ENCODE peak calls at places on chromosome 5, in five cellular contexts. H, N, R, J and Q are unnamed samples.
A peak's percentile ranks its signal among the peaks of the same experiment; 100 is the strongest.

GRCh38 chr5:128143911-128144310 is 60.3 kb downstream of the SLC12A2 start:
- DNase-seq in N (no peak), R (no peak), H (no peak), J (no peak), Q (no peak)

GRCh38 chr5:145829708-145830361 is 5.3 kb downstream of the PRELID2 start:
- DNase-seq in N (no peak), J (no peak), H (no peak), R (no peak), Q (no peak)

GRCh38 chr5:102807878-102808502 is 52.9 kb downstream of the PAM start:
- DNase-seq in J (no peak), H (no peak), R (no peak), N (no peak), Q (peak; percentile 37)

GRCh38 chr5:176875014-176875550 is 24.1 kb downstream of the HK3 start:
- DNase-seq in H (no peak), N (no peak), J (no peak), R (no peak), Q (no peak)

GRCh38 chr5:14342306-14342705 is 199.2 kb downstream of the TRIO start:
- DNase-seq in N (no peak), H (no peak), J (no peak), R (peak; percentile 26), Q (no peak)

GRCh38 chr5:170861855-170862766 is at the start of gene RANBP17:
- DNase-seq in J (no peak), H (no peak), N (peak; percentile 89), R (peak; percentile 60), Q (no peak)

GRCh38 chr5:165202144-165202910 is 1696.9 kb downstream of the MAT2B start:
- DNase-seq in J (no peak), H (no peak), N (no peak), R (no peak), Q (no peak)

GRCh38 chr5:86526811-86527348 is 90.9 kb upstream of the COX7C start:
- DNase-seq in R (no peak), J (no peak), H (no peak), N (no peak), Q (no peak)

GRCh38 chr5:134873494-134873893 is 677 bp upstream of the TXNDC15 start:
- DNase-seq in H (no peak), R (no peak), J (no peak), N (no peak), Q (no peak)

GRCh38 chr5:16260000-16260399 is 80.4 kb upstream of the MARCHF11 start:
- DNase-seq in R (no peak), N (no peak), H (no peak), J (no peak), Q (no peak)

GRCh38 chr5:142319560-142320426 is 5.0 kb downstream of the SPRY4 start:
- DNase-seq in R (no peak), H (no peak), N (peak; percentile 58), J (no peak), Q (no peak)

GRCh38 chr5:148998174-148998797 is 64.6 kb downstream of the SH3TC2 start:
- DNase-seq in R (no peak), N (peak; percentile 85), J (peak; percentile 55), H (no peak), Q (no peak)

GRCh38 chr5:132496631-132497487 is 6.3 kb upstream of the IRF1 start:
- DNase-seq in N (peak; percentile 93), R (peak; percentile 93), J (peak; percentile 75), H (peak; percentile 67), Q (no peak)

GRCh38 chr5:23169660-23170416 is 316.7 kb upstream of the CDH12 start:
- DNase-seq in H (no peak), J (no peak), N (no peak), R (no peak), Q (no peak)

GRCh38 chr5:96214442-96215197 is 218.4 kb downstream of the PCSK1 start:
- DNase-seq in J (no peak), R (no peak), H (no peak), N (peak; percentile 25), Q (peak; percentile 71)

GRCh38 chr5:169650701-169651331 is 13.7 kb downstream of the DOCK2 start:
- DNase-seq in J (peak; percentile 70), R (no peak), N (peak; percentile 31), H (peak; percentile 26), Q (no peak)

GRCh38 chr5:124754206-124754927 is 7.9 kb upstream of the ZNF608 start:
- DNase-seq in N (no peak), J (no peak), R (no peak), H (no peak), Q (no peak)

GRCh38 chr5:74581988-74582365 is 58.6 kb downstream of the ENC1 start:
- DNase-seq in H (no peak), J (no peak), R (no peak), N (no peak), Q (no peak)

GRCh38 chr5:1652873-1653707 is 129.3 kb upstream of the LPCAT1 start:
- DNase-seq in J (no peak), R (no peak), H (no peak), N (no peak), Q (no peak)
- H3K4me3 ChIP-seq in J (no peak overlapping the region), R (no peak overlapping the region), H (no peak overlapping the region), N (no peak overlapping the region), Q (no peak overlapping the region)

GRCh38 chr5:138632900-138633489 is 57.8 kb upstream of the HSPA9 start:
- DNase-seq in H (peak; percentile 39), R (peak; percentile 52), J (no peak), N (peak; percentile 68), Q (peak; percentile 20)
- H3K4me3 ChIP-seq in H (no peak overlapping the region), R (no peak overlapping the region), J (no peak overlapping the region), N (no peak overlapping the region), Q (no peak overlapping the region)

GRCh38 chr5:36242534-36243144 is 914 bp upstream of the NADK2 start:
- DNase-seq in H (no peak), J (no peak), R (no peak), N (no peak), Q (no peak)
- H3K4me3 ChIP-seq in H (peak overlapping the region; percentile 73), J (peak overlapping the region; percentile 59), R (peak overlapping the region; percentile 91), N (peak overlapping the region; percentile 93), Q (peak overlapping the region; percentile 86)

GRCh38 chr5:63049935-63050334 is 471.3 kb downstream of the LRRC70 start:
- DNase-seq in R (no peak), J (no peak), N (no peak), H (no peak), Q (no peak)

GRCh38 chr5:63050916-63051315 is 472.3 kb downstream of the LRRC70 start:
- DNase-seq in R (no peak), N (no peak), J (no peak), H (no peak), Q (no peak)

GRCh38 chr5:63053019-63053638 is 474.5 kb downstream of the LRRC70 start:
- DNase-seq in H (no peak), R (no peak), J (no peak), N (no peak), Q (no peak)

DNA sequence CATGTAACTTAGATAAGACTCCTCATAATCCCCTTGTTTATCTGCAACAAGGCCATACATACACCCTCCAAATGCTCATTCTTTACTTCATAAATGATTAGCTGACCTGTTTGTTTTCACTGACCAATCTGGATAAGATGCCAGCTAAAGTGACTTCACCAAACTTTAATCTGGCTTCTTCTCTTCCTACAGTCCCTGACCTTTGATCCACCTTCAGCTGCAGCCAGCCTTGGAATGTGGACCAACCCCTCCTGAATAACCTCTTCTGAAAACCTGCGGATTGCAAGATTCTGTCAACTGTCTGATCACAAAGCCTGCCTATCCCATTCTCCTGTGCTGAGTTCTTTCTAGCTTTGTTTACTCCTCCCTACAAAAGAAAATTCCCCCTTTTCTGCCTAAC is 476.8 kb downstream of the LRRC70 start:
- DNase-seq in J (no peak), N (no peak), H (no peak), R (no peak), Q (peak; percentile 67)
- H3K4me3 ChIP-seq in J (no peak overlapping the region), N (no peak overlapping the region), H (no peak overlapping the region), R (no peak overlapping the region), Q (no peak overlapping the region)

GRCh38 chr5:139277171-139277570 is 16.4 kb upstream of the MATR3 start:
- DNase-seq in N (no peak), R (no peak), H (no peak), J (no peak), Q (no peak)
- H3K4me3 ChIP-seq in N (no peak overlapping the region), R (no peak overlapping the region), H (peak overlapping the region; percentile 8), J (no peak overlapping the region), Q (no peak overlapping the region)

GRCh38 chr5:181167814-181168488 is 20.6 kb downstream of the OR2V2 start:
- DNase-seq in R (no peak), N (peak; percentile 48), H (no peak), J (no peak), Q (no peak)
- H3K4me3 ChIP-seq in R (no peak overlapping the region), N (no peak overlapping the region), H (no peak overlapping the region), J (no peak overlapping the region), Q (no peak overlapping the region)

GRCh38 chr5:7850241-7850532 is 746 bp downstream of the CFAP90 start:
- DNase-seq in R (no peak), N (no peak), H (no peak), J (no peak), Q (no peak)

GRCh38 chr5:7850533-7851239 is at the start of gene CFAP90:
- DNase-seq in R (peak; percentile 62), H (no peak), N (peak; percentile 67), J (peak; percentile 55), Q (no peak)

GRCh38 chr5:7852542-7852941 is 1.6 kb upstream of the CFAP90 start:
- DNase-seq in R (no peak), N (peak; percentile 29), H (no peak), J (no peak), Q (no peak)

GRCh38 chr5:7851617-7852289 is 820 bp upstream of the CFAP90 start:
- DNase-seq in J (no peak), R (peak; percentile 67), N (no peak), H (no peak), Q (no peak)

GRCh38 chr5:7851240-7851592 is 283 bp upstream of the CFAP90 start:
- DNase-seq in J (no peak), H (no peak), N (no peak), R (no peak), Q (no peak)
- H3K4me3 ChIP-seq in J (no peak overlapping the region), H (peak overlapping the region; percentile 59), N (no peak overlapping the region), R (peak overlapping the region; percentile 57), Q (peak overlapping the region; percentile 59)